ENCODE peak calls at places on chromosomes 5 and 9, in five cellular contexts. One of them, this sample, is unnamed.

GRCh38 chr9:113993838-113994540 is 84.1 kb downstream of the AMBP start:
- DNase-seq in stimulated activated CD4-positive, alpha-beta T cell treated with anti-CD3 and anti-CD28 coated beads, Interleukin-2, amount 100 ng/mL, for 24 hours: no peak
- DNase-seq in stimulated activated CD8-positive, alpha-beta memory T cell treated with anti-CD3 and anti-CD28 coated beads, Interleukin-12 subunit alpha, Interleukin-12 subunit beta, amount 100 ng/mL, for 1 hour: no peak
- DNase-seq in ureter: peak; percentile 75
- DNase-seq in NB4: no peak
- DNase-seq in this sample: peak; percentile 71

GRCh38 chr5:77168187-77168883 is 42.1 kb upstream of the PDE8B start:
- DNase-seq in stimulated activated CD8-positive, alpha-beta memory T cell treated with anti-CD3 and anti-CD28 coated beads, Interleukin-12 subunit alpha, Interleukin-12 subunit beta, amount 100 ng/mL, for 1 hour: no peak
- DNase-seq in NB4: no peak
- DNase-seq in stimulated activated CD4-positive, alpha-beta T cell treated with anti-CD3 and anti-CD28 coated beads, Interleukin-2, amount 100 ng/mL, for 24 hours: no peak
- DNase-seq in ureter: peak; percentile 72
- DNase-seq in this sample: no peak

GRCh38 chr9:108530141-108530540 is 325.6 kb downstream of the ACTL7B start:
- DNase-seq in ureter: no peak
- DNase-seq in NB4: no peak
- DNase-seq in stimulated activated CD8-positive, alpha-beta memory T cell treated with anti-CD3 and anti-CD28 coated beads, Interleukin-12 subunit alpha, Interleukin-12 subunit beta, amount 100 ng/mL, for 1 hour: no peak
- DNase-seq in stimulated activated CD4-positive, alpha-beta T cell treated with anti-CD3 and anti-CD28 coated beads, Interleukin-2, amount 100 ng/mL, for 24 hours: no peak
- DNase-seq in this sample: no peak

GRCh38 chr5:141513627-141514329 is 24.9 kb downstream of the PCDHGC5 start:
- DNase-seq in NB4: peak; percentile 33
- DNase-seq in ureter: peak; percentile 86
- DNase-seq in stimulated activated CD8-positive, alpha-beta memory T cell treated with anti-CD3 and anti-CD28 coated beads, Interleukin-12 subunit alpha, Interleukin-12 subunit beta, amount 100 ng/mL, for 1 hour: peak; percentile 36
- DNase-seq in stimulated activated CD4-positive, alpha-beta T cell treated with anti-CD3 and anti-CD28 coated beads, Interleukin-2, amount 100 ng/mL, for 24 hours: peak; percentile 75
- DNase-seq in this sample: peak; percentile 75

GRCh38 chr5:2920312-2920711 is 168.8 kb upstream of the IRX2 start:
- DNase-seq in NB4: no peak
- DNase-seq in ureter: no peak
- DNase-seq in stimulated activated CD4-positive, alpha-beta T cell treated with anti-CD3 and anti-CD28 coated beads, Interleukin-2, amount 100 ng/mL, for 24 hours: no peak
- DNase-seq in stimulated activated CD8-positive, alpha-beta memory T cell treated with anti-CD3 and anti-CD28 coated beads, Interleukin-12 subunit alpha, Interleukin-12 subunit beta, amount 100 ng/mL, for 1 hour: no peak
- DNase-seq in this sample: no peak

GRCh38 chr5:139276426-139276825 is 17.1 kb upstream of the MATR3 start:
- DNase-seq in ureter: no peak
- DNase-seq in stimulated activated CD4-positive, alpha-beta T cell treated with anti-CD3 and anti-CD28 coated beads, Interleukin-2, amount 100 ng/mL, for 24 hours: no peak
- DNase-seq in NB4: no peak
- DNase-seq in stimulated activated CD8-positive, alpha-beta memory T cell treated with anti-CD3 and anti-CD28 coated beads, Interleukin-12 subunit alpha, Interleukin-12 subunit beta, amount 100 ng/mL, for 1 hour: no peak
- DNase-seq in this sample: no peak

GRCh38 chr9:134169724-134170401 is 5.5 kb upstream of the RNU6ATAC start:
- DNase-seq in ureter: no peak
- DNase-seq in stimulated activated CD4-positive, alpha-beta T cell treated with anti-CD3 and anti-CD28 coated beads, Interleukin-2, amount 100 ng/mL, for 24 hours: no peak
- DNase-seq in stimulated activated CD8-positive, alpha-beta memory T cell treated with anti-CD3 and anti-CD28 coated beads, Interleukin-12 subunit alpha, Interleukin-12 subunit beta, amount 100 ng/mL, for 1 hour: no peak
- DNase-seq in NB4: peak; percentile 11
- DNase-seq in this sample: no peak

GRCh38 chr9:80605129-80605528 is 1033.4 kb downstream of the TLE4 start:
- DNase-seq in stimulated activated CD4-positive, alpha-beta T cell treated with anti-CD3 and anti-CD28 coated beads, Interleukin-2, amount 100 ng/mL, for 24 hours: no peak
- DNase-seq in ureter: no peak
- DNase-seq in stimulated activated CD8-positive, alpha-beta memory T cell treated with anti-CD3 and anti-CD28 coated beads, Interleukin-12 subunit alpha, Interleukin-12 subunit beta, amount 100 ng/mL, for 1 hour: no peak
- DNase-seq in NB4: peak; percentile 11
- DNase-seq in this sample: peak; percentile 49

GRCh38 chr9:94860678-94861588 is 134.4 kb downstream of the AOPEP start:
- DNase-seq in ureter: no peak
- DNase-seq in stimulated activated CD8-positive, alpha-beta memory T cell treated with anti-CD3 and anti-CD28 coated beads, Interleukin-12 subunit alpha, Interleukin-12 subunit beta, amount 100 ng/mL, for 1 hour: peak; percentile 55
- DNase-seq in stimulated activated CD4-positive, alpha-beta T cell treated with anti-CD3 and anti-CD28 coated beads, Interleukin-2, amount 100 ng/mL, for 24 hours: peak; percentile 59
- DNase-seq in NB4: peak; percentile 90
- DNase-seq in this sample: peak; percentile 74

GRCh38 chr5:142095651-142096330 is 12.8 kb upstream of the NDFIP1 start:
- DNase-seq in stimulated activated CD8-positive, alpha-beta memory T cell treated with anti-CD3 and anti-CD28 coated beads, Interleukin-12 subunit alpha, Interleukin-12 subunit beta, amount 100 ng/mL, for 1 hour: peak; percentile 69
- DNase-seq in stimulated activated CD4-positive, alpha-beta T cell treated with anti-CD3 and anti-CD28 coated beads, Interleukin-2, amount 100 ng/mL, for 24 hours: peak; percentile 78
- DNase-seq in NB4: peak; percentile 31
- DNase-seq in ureter: no peak
- DNase-seq in this sample: no peak

GRCh38 chr5:78293856-78294249 is 645 bp downstream of the AP3B1 start:
- DNase-seq in NB4: no peak
- DNase-seq in stimulated activated CD4-positive, alpha-beta T cell treated with anti-CD3 and anti-CD28 coated beads, Interleukin-2, amount 100 ng/mL, for 24 hours: no peak
- DNase-seq in ureter: no peak
- DNase-seq in stimulated activated CD8-positive, alpha-beta memory T cell treated with anti-CD3 and anti-CD28 coated beads, Interleukin-12 subunit alpha, Interleukin-12 subunit beta, amount 100 ng/mL, for 1 hour: no peak
- DNase-seq in this sample: no peak